ENCODE peak calls at places on chromosomes 2 and 18, in seven cellular contexts. I is lower lobe of right lung, T is mesendoderm, O is cardiac muscle cell, D is AG04450, S is WERI-Rb-1, H is A549. R is an unnamed sample.

GRCh38 chr2:206556357-206556949 is 85.8 kb upstream of the FAM237A start:
- DNase-seq in I (no peak), T (peak; percentile 61), O (peak; percentile 54), D (peak; percentile 8), S (no peak), H (peak; percentile 5), R (peak; percentile 28)

GRCh38 chr2:11729362-11730212 is 16.8 kb upstream of the LPIN1 start:
- DNase-seq in I (no peak), T (no peak), O (no peak), D (no peak), S (no peak), H (no peak), R (no peak)

GRCh38 chr2:79833235-79833878 is 320.5 kb downstream of the CTNNA2 start:
- DNase-seq in I (no peak), T (peak; percentile 16), O (no peak), D (no peak), S (no peak), H (no peak), R (no peak)

GRCh38 chr2:191811807-191812602 is 34.9 kb downstream of the CAVIN2 start:
- DNase-seq in I (no peak), T (peak; percentile 52), O (peak; percentile 73), D (peak; percentile 47), S (peak; percentile 53), H (peak; percentile 31), R (peak; percentile 31)

GRCh38 chr2:6372317-6372903 is 493.3 kb downstream of the CMPK2 start:
- DNase-seq in I (no peak), T (no peak), O (no peak), D (peak; percentile 1), S (no peak), H (no peak), R (no peak)

GRCh38 chr2:27390822-27391679 is 10.5 kb upstream of the ZNF513 start:
- DNase-seq in I (no peak), T (no peak), O (no peak), D (no peak), S (no peak), H (no peak), R (no peak)

GRCh38 chr2:235478609-235479008 is 15.2 kb upstream of the AGAP1 start:
- DNase-seq in I (no peak), T (no peak), O (no peak), D (no peak), S (no peak), H (no peak), R (no peak)

GRCh38 chr2:201182650-201183372 is at the start of gene CASP10:
- DNase-seq in I (no peak), T (peak; percentile 95), O (no peak), D (no peak), S (no peak), H (peak; percentile 84), R (peak; percentile 42)

GRCh38 chr2:149038442-149039212 is at the start of gene LYPD6B:
- DNase-seq in I (peak; percentile 69), T (peak; percentile 75), O (peak; percentile 66), D (no peak), S (peak; percentile 19), H (peak; percentile 3), R (no peak)

GRCh38 chr2:238030422-238031155 is 30.2 kb upstream of the SCLY start:
- DNase-seq in I (no peak), T (peak; percentile 9), O (no peak), D (no peak), S (no peak), H (no peak), R (no peak)

GRCh38 chr2:124985210-124985760 is 960.2 kb downstream of the CNTNAP5 start:
- DNase-seq in I (no peak), T (no peak), O (no peak), D (no peak), S (no peak), H (no peak), R (no peak)

GRCh38 chr2:95531254-95531771 is 46.8 kb upstream of the TRIM43B start:
- DNase-seq in I (no peak), T (no peak), O (no peak), D (no peak), S (no peak), H (no peak), R (no peak)

GRCh38 chr2:64330691-64331429 is 123.1 kb upstream of the LGALSL start:
- DNase-seq in I (peak; percentile 83), T (peak; percentile 93), O (peak; percentile 95), D (peak; percentile 80), S (peak; percentile 86), H (no peak), R (peak; percentile 92)

GRCh38 chr2:227551804-227552203 is 46.9 kb upstream of the SCYGR2 start:
- DNase-seq in I (no peak), T (no peak), O (no peak), D (no peak), S (no peak), H (no peak), R (no peak)

GRCh38 chr18:63317556-63317946 is 2.0 kb downstream of the BCL2 start:
- DNase-seq in I (no peak), T (no peak), O (no peak), D (no peak), S (no peak), H (no peak), R (no peak)

GRCh38 chr2:180980943-180981898 is 816 bp downstream of the UBE2E3 start:
- DNase-seq in I (peak; percentile 48), T (no peak), O (peak; percentile 53), D (no peak), S (peak; percentile 14), H (no peak), R (peak; percentile 55)

GRCh38 chr2:219591091-219591490 is 6.6 kb upstream of the STK11IP start:
- DNase-seq in I (no peak), T (no peak), O (no peak), D (no peak), S (no peak), H (no peak), R (no peak)

GRCh38 chr2:45793998-45794720 is 142.7 kb downstream of the PRKCE start:
- DNase-seq in I (no peak), T (no peak), O (no peak), D (no peak), S (no peak), H (no peak), R (no peak)

GRCh38 chr2:152505495-152505906 is 170.5 kb downstream of the FMNL2 start:
- DNase-seq in I (peak; percentile 62), T (no peak), O (no peak), D (no peak), S (no peak), H (peak; percentile 69), R (no peak)

GRCh38 chr18:32238635-32239268 is 48.9 kb downstream of the MEP1B start:
- DNase-seq in I (no peak), T (peak; percentile 49), O (no peak), D (no peak), S (no peak), H (no peak), R (no peak)

GRCh38 chr2:189798312-189799029 is 14.2 kb downstream of the PMS1 start:
- DNase-seq in I (no peak), T (peak; percentile 27), O (no peak), D (no peak), S (no peak), H (no peak), R (peak; percentile 47)

GRCh38 chr2:177489719-177490301 is 97.2 kb downstream of the AGPS start:
- DNase-seq in I (no peak), T (peak; percentile 55), O (peak; percentile 55), D (no peak), S (no peak), H (peak; percentile 15), R (peak; percentile 31)

GRCh38 chr2:212427031-212427430 is 111.6 kb downstream of the ERBB4 start:
- DNase-seq in I (no peak), T (no peak), O (no peak), D (no peak), S (no peak), H (no peak), R (no peak)

GRCh38 chr18:48766487-48766886 is 184.3 kb downstream of the SMAD7 start:
- DNase-seq in I (peak; percentile 26), T (no peak), O (no peak), D (no peak), S (no peak), H (no peak), R (no peak)
- H3K27ac ChIP-seq in I (peak overlapping the region; percentile 9), T (no peak overlapping the region), O (peak overlapping the region; percentile 88), D (no peak overlapping the region), S (no peak overlapping the region), H (no peak overlapping the region), R (no peak overlapping the region)

GRCh38 chr2:160431441-160431840 is 62.2 kb downstream of the RBMS1 start:
- DNase-seq in I (no peak), T (no peak), O (no peak), D (no peak), S (no peak), H (no peak), R (peak; percentile 50)

GRCh38 chr2:160434254-160434948 is 59.2 kb downstream of the RBMS1 start:
- DNase-seq in I (no peak), T (no peak), O (no peak), D (no peak), S (no peak), H (no peak), R (no peak)

GRCh38 chr2:160433466-160434172 is 60.0 kb downstream of the RBMS1 start:
- DNase-seq in I (no peak), T (no peak), O (no peak), D (no peak), S (no peak), H (no peak), R (no peak)

GRCh38 chr2:160430001-160430344 is 63.6 kb downstream of the RBMS1 start:
- DNase-seq in I (no peak), T (no peak), O (no peak), D (no peak), S (no peak), H (no peak), R (no peak)

GRCh38 chr2:160432633-160433032 is 61.0 kb downstream of the RBMS1 start:
- DNase-seq in I (no peak), T (peak; percentile 57), O (no peak), D (no peak), S (no peak), H (peak; percentile 15), R (no peak)
- H3K27ac ChIP-seq in I (no peak overlapping the region), T (no peak overlapping the region), O (no peak overlapping the region), D (no peak overlapping the region), S (no peak overlapping the region), H (peak overlapping the region; percentile 78), R (no peak overlapping the region)

GRCh38 chr2:120244656-120245519 is 7.8 kb upstream of the RALB start:
- DNase-seq in I (no peak), T (peak; percentile 33), O (no peak), D (no peak), S (no peak), H (no peak), R (no peak)
- H3K27ac ChIP-seq in I (peak overlapping the region; percentile 60), T (no peak overlapping the region), O (no peak overlapping the region), D (no peak overlapping the region), S (peak overlapping the region; percentile 89), H (peak overlapping the region; percentile 81), R (no peak overlapping the region)

DNA sequence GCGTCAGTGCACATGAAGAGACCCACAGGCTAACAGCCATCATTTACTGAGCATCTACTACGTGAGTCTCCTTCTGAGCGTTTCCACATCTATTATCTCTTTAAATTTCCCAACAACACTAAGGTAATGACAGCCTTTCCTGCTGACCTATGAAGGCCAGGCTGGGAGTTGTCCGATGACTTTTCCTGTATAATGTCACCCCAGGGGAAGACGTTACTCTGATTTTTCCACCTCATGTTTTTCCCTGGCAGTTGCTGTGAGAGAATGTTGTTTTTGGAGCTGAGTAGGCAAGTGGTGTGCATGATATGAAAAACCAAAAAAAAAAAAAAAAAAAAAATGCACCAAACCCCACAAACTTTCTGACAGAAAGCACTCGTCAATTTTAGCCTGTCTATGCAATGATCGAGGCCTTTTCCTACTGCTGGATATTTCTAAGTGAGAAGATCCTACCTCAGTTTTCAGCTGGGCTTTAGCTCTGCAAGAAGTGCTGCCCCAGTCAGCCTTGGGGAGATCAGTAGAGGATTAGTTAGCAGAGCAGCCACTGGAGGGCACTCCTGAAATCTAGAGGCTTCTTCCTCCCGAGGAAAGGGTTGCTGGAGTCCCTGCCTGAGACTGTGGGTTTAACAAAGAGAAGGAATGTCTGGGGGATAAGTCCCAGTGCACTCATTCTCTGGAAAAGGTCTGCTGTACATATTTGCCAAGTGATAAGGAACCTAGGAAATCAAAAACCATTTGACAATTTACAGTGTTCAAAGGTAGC is 207.5 kb downstream of the SLC8A1 start:
- DNase-seq in I (peak; percentile 48), T (peak; percentile 83), O (peak; percentile 71), D (no peak), S (peak; percentile 82), H (peak; percentile 27), R (peak; percentile 75)
- H3K27ac ChIP-seq in I (no peak overlapping the region), T (no peak overlapping the region), O (peak overlapping the region; percentile 88), D (peak overlapping the region; percentile 63), S (no peak overlapping the region), H (no peak overlapping the region), R (no peak overlapping the region)

R was measured in OCI-LY7.